ENCODE peak calls at places on chromosomes 12 and 14, in seven cellular contexts. K, O, H, X, Y, N and J are unnamed samples.

GRCh38 chr12:132159555-132160003 is 15.3 kb downstream of the NOC4L start:
- DNase-seq in H (no peak), Y (peak; percentile 11), X (no peak), O (no peak), K (no peak), N (no peak), J (no peak)

GRCh38 chr12:6116481-6117021 is 7.9 kb downstream of the VWF start:
- DNase-seq in H (no peak), O (no peak), X (no peak), N (no peak), Y (no peak), K (no peak), J (no peak)

GRCh38 chr12:2233034-2233433 is 180.2 kb downstream of the CACNA1C start:
- DNase-seq in O (no peak), Y (no peak), H (no peak), K (peak; percentile 28), X (no peak), N (no peak), J (no peak)

GRCh38 chr14:69355955-69356321 is 42.2 kb downstream of the ERH start:
- DNase-seq in O (no peak), Y (no peak), X (no peak), N (no peak), H (no peak), K (peak; percentile 11), J (no peak)

GRCh38 chr12:11347810-11348209 is 37.6 kb upstream of the PRB4 start:
- DNase-seq in H (no peak), O (no peak), Y (no peak), K (no peak), N (no peak), X (no peak), J (no peak)

GRCh38 chr14:106227793-106228192 is 701.4 kb downstream of the TMEM121 start:
- DNase-seq in O (no peak), N (no peak), H (no peak), K (no peak), Y (no peak), X (no peak), J (no peak)

GRCh38 chr14:37515761-37516160 is 79.3 kb downstream of the FOXA1 start:
- DNase-seq in N (no peak), O (no peak), K (no peak), X (no peak), Y (no peak), H (no peak), J (no peak)

GRCh38 chr12:92062539-92063493 is 82.8 kb downstream of the BTG1 start:
- DNase-seq in K (no peak), Y (no peak), H (no peak), N (no peak), O (no peak), X (no peak), J (no peak)

GRCh38 chr14:61145258-61145902 is 135.8 kb downstream of the TMEM30B start:
- DNase-seq in N (peak; percentile 65), Y (no peak), O (no peak), X (no peak), H (no peak), K (peak; percentile 79), J (peak; percentile 48)

GRCh38 chr12:12081836-12082497 is 11.2 kb downstream of the BCL2L14 start:
- DNase-seq in Y (no peak), O (no peak), N (peak; percentile 35), X (no peak), K (peak; percentile 21), H (no peak), J (no peak)